ENCODE peak calls at places on chromosomes 5 and 9, in nine cellular contexts. N is cardiac fibroblast, L is colonic mucosa, I is AG09309, W is stomach, Z is kidney, F is HCT116, M is body of pancreas, A is epithelial cell of proximal tubule. Q is an unnamed sample.

GRCh38 chr5:24817966-24818365 is 173.2 kb upstream of the CDH10 start:
- DNase-seq in N (no peak), L (no peak), I (no peak), W (no peak), Z (no peak), F (no peak), M (no peak), A (no peak), Q (no peak)

GRCh38 chr9:98570663-98571440 is 137.9 kb downstream of the GABBR2 start:
- DNase-seq in N (no peak), L (no peak), I (no peak), W (no peak), Z (no peak), F (no peak), M (no peak), A (no peak), Q (no peak)

GRCh38 chr5:180315762-180316212 is 23.9 kb upstream of the MAPK9 start:
- DNase-seq in N (peak), L (peak), I (no peak), W (peak), Z (peak), F (peak), M (peak), A (no peak), Q (peak)

GRCh38 chr5:171852255-171852681 is 66.7 kb downstream of the SMIM23 start:
- DNase-seq in N (peak), L (no peak), I (no peak), W (no peak), Z (no peak), F (no peak), M (no peak), A (no peak), Q (no peak)

GRCh38 chr5:64158827-64159226 is 6.8 kb upstream of the RNF180 start:
- DNase-seq in N (no peak), L (no peak), I (peak), W (no peak), Z (no peak), F (no peak), M (no peak), A (no peak), Q (no peak)

GRCh38 chr9:132885691-132886357 is 7.1 kb downstream of the SPACA9 start:
- DNase-seq in N (no peak), L (no peak), I (no peak), W (no peak), Z (no peak), F (no peak), M (no peak), A (no peak), Q (no peak)

GRCh38 chr5:1414311-1415058 is 30.8 kb downstream of the SLC6A3 start:
- DNase-seq in N (no peak), L (no peak), I (no peak), W (no peak), Z (peak), F (no peak), M (peak), A (no peak), Q (no peak)

GRCh38 chr5:81778642-81779041 is 27.7 kb upstream of the SSBP2 start:
- DNase-seq in N (peak), L (no peak), I (no peak), W (no peak), Z (no peak), F (no peak), M (no peak), A (no peak), Q (peak)

GRCh38 chr9:138074516-138074915 is 196.9 kb downstream of the CACNA1B start:
- DNase-seq in N (no peak), L (no peak), I (no peak), W (peak), Z (peak), F (no peak), M (peak), A (no peak), Q (no peak)

GRCh38 chr9:89185980-89186379 is 7.4 kb upstream of the SHC3 start:
- DNase-seq in N (peak), L (no peak), I (no peak), W (no peak), Z (no peak), F (no peak), M (no peak), A (no peak), Q (peak)

GRCh38 chr9:88818495-88819201 is 172.6 kb upstream of the S1PR3 start:
- DNase-seq in N (peak), L (no peak), I (no peak), W (no peak), Z (no peak), F (no peak), M (no peak), A (no peak), Q (peak)

GRCh38 chr9:125361837-125362531 is 100.4 kb downstream of the GAPVD1 start:
- DNase-seq in N (peak), L (no peak), I (no peak), W (no peak), Z (no peak), F (peak), M (no peak), A (no peak), Q (peak)

GRCh38 chr9:121757286-121757595 is 105.8 kb downstream of the DAB2IP start:
- DNase-seq in N (no peak), L (no peak), I (no peak), W (no peak), Z (no peak), F (no peak), M (no peak), A (no peak), Q (no peak)

GRCh38 chr5:136388474-136388873 is 23.1 kb upstream of the TRPC7 start:
- DNase-seq in N (no peak), L (no peak), I (no peak), W (no peak), Z (no peak), F (no peak), M (no peak), A (no peak), Q (no peak)

GRCh38 chr5:139178948-139179347 is 19.2 kb downstream of the SIL1 start:
- DNase-seq in N (peak), L (no peak), I (no peak), W (peak), Z (no peak), F (no peak), M (peak), A (no peak), Q (peak)

GRCh38 chr5:24391816-24392215 is 253.0 kb downstream of the CDH10 start:
- DNase-seq in N (no peak), L (no peak), I (no peak), W (no peak), Z (no peak), F (no peak), M (no peak), A (no peak), Q (no peak)

DNA sequence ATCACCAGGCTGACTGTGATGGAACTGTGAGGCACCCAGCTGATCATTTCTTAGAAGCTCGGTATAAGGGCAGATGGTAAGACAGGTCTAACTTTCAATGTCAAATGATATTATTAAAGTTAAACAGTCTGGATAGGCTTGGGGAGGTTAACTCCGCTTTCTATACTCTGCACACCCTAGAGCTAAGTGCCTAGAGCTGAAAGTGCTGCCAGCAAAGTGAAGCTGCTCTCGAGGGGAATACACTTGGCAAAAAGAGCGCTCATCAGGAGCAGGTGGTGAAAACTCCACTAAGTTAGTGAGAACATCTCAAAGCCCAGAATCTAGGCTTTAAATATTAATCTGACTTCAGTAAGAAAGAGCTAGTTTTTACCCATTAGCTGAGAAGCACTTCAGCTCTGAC is 349.6 kb upstream of the SLC30A5 start:
- DNase-seq in N (no peak), L (no peak), I (no peak), W (no peak), Z (no peak), F (no peak), M (no peak), A (no peak), Q (no peak)
- H3K4me3 ChIP-seq in N (no peak), L (no peak), I (no peak), W (no peak), Z (no peak), F (no peak), M (no peak), A (no peak), Q (no peak)

GRCh38 chr5:160187091-160187490 is 42.2 kb upstream of the FABP6 start:
- DNase-seq in N (no peak), L (no peak), I (no peak), W (no peak), Z (no peak), F (no peak), M (no peak), A (no peak), Q (no peak)

GRCh38 chr5:160188968-160189319 is 40.4 kb upstream of the FABP6 start:
- DNase-seq in N (no peak), L (no peak), I (no peak), W (no peak), Z (no peak), F (no peak), M (no peak), A (no peak), Q (no peak)

GRCh38 chr5:160185954-160186353 is 43.4 kb upstream of the FABP6 start:
- DNase-seq in N (no peak), L (no peak), I (no peak), W (no peak), Z (no peak), F (no peak), M (no peak), A (no peak), Q (no peak)

GRCh38 chr5:160186480-160186879 is 42.8 kb upstream of the FABP6 start:
- DNase-seq in N (no peak), L (no peak), I (no peak), W (no peak), Z (no peak), F (no peak), M (no peak), A (no peak), Q (no peak)

DNA sequence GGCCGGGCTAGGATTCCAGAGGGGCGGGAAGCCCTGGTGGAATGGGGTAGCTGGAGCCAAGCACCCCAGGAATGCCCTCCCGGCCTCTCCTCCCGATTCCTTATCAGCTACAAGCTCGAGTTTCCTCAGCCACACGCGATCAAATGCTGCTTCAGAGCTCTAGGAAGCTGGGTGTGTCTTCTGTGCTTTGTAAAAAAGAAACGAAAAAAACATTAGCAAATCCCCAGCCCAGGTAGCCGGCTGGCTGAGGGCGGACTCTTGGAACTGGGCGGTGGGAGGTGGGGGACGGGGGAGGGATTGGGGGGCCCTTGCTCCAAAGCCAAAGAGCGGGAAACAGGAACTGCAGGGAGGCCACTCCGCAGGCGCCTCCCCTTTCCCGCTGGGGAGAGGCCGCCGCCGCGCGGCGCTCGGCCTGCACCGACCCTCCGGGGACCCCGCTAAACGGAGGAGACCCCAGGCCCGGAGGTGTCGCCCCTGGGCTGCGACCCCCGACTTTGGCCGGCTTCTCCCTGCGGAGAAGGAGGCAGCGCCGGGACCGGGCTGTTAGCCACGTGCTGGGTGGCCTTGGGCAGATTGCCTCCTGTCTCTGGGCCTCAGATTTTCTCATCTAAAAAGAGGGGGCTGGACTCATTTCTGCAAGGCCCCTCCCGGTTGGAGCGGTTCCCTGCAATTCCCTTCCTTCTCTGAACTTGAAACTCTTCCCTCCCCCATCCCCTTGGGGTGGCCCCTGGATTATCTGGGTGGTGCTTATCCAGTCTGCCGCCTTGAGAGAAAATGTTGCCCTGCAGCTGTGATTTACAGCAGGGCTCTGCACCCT is 40.9 kb upstream of the FABP6 start:
- DNase-seq in N (peak), L (peak), I (peak), W (peak), Z (peak), F (no peak), M (peak), A (no peak), Q (peak)
- TF ChIP-seq CTCF in N (no peak), L (no peak), I (no peak), W (no peak), Z (no peak), F (no peak), M (peak), A (no peak), Q (peak)

GRCh38 chr9:6920040-6920439 is 162.3 kb downstream of the KDM4C start:
- DNase-seq in N (peak), L (no peak), I (no peak), W (no peak), Z (no peak), F (no peak), M (no peak), A (no peak), Q (peak)

GRCh38 chr9:6923081-6923480 is 165.3 kb downstream of the KDM4C start:
- DNase-seq in N (peak), L (no peak), I (no peak), W (no peak), Z (no peak), F (no peak), M (no peak), A (no peak), Q (peak)

GRCh38 chr9:6922124-6922676 is 164.4 kb downstream of the KDM4C start:
- DNase-seq in N (no peak), L (no peak), I (no peak), W (no peak), Z (no peak), F (no peak), M (no peak), A (no peak), Q (no peak)

GRCh38 chr9:6922680-6923079 is 164.9 kb downstream of the KDM4C start:
- DNase-seq in N (no peak), L (no peak), I (no peak), W (no peak), Z (no peak), F (no peak), M (no peak), A (no peak), Q (no peak)

GRCh38 chr9:6921335-6921734 is 163.6 kb downstream of the KDM4C start:
- DNase-seq in N (no peak), L (no peak), I (no peak), W (no peak), Z (no peak), F (no peak), M (no peak), A (no peak), Q (no peak)
- H3K4me3 ChIP-seq in N (no peak), L (no peak), I (no peak), W (no peak), Z (no peak), F (no peak), M (no peak), A (no peak), Q (no peak)

DNA sequence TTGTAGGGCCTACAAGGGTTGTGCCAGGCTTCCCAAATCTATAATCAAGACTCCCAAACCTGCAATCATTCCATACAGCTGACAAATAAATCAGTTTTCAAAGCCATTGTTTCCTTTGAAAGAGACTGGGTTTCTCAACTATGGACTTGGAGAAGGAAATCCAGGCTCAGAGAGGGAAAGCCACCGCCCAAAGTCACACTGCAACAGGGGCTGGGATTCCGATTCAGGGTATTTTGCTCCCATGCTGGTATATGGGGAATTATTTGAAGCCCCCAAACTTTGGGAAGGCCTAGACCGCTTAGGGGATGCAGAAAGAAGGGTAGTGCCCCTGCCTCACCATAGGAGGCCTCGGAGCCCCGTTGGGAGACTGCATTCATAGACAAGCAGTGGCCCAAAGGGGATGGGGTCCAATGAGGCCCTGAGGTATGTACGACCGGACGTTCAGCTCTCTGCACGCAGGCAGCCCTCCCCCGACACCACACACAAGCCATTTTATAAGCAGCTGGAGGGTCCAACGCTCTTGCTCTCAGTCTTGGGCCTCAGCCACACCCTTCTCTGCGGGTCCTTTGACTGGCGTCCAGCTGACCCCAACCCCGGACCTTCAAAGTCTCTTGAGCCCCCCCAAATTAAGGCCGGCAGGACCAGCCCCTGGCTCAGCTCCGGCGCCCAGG is 712 bp downstream of the ANXA6 start:
- DNase-seq in N (no peak), L (no peak), I (no peak), W (no peak), Z (no peak), F (no peak), M (peak), A (no peak), Q (peak)
- TF ChIP-seq CTCF in N (peak), L (no peak), I (no peak), W (no peak), Z (no peak), F (no peak), M (no peak), A (no peak), Q (no peak)

DNA sequence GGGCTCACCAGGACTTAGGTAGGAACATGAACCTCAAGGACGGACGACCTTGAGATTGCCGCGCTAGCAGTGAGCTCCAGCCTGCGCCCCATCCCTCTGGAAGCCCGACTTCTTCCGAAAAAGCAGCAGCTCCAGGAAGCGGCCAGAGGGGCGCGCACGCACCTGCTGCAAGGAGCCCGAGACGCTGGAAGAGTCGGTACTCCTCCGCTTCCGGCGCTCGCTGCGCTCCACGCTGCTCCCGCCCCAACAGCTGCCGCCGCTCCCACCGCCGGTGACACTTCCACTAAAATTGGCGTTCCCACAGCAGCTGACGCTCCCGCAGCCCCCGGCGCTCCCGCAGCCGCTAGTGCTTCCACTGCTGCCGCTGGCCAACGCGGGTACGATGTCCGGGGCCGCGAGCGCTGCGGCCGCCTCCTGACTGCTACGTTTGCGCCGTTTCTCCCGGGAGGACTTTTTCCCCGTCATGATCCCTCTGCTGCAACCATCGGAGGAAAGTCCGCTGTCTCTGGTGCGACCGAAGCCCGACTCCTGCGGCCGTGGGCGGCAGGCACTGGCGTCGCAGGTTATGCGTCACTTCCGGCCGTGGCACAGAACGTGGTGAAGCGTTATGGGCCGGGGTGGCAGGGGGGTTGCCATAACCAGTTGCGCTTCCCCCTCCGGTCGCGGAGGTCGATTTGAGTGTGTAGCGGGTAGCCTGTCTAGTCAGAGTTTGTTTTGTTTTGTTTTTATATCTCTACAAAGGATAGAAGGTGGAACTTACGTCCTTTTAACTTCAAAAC is at the start of gene CAAP1:
- DNase-seq in N (peak), L (peak), I (peak), W (peak), Z (peak), F (peak), M (peak), A (peak), Q (peak)
- H3K4me3 ChIP-seq in N (peak), L (peak), I (peak), W (peak), Z (peak), F (peak), M (peak), A (peak), Q (peak)

GRCh38 chr5:60929024-60929423 is 15.8 kb downstream of the ERCC8 start:
- DNase-seq in N (peak), L (no peak), I (no peak), W (no peak), Z (no peak), F (no peak), M (no peak), A (no peak), Q (peak)
- TF ChIP-seq CTCF in N (peak), L (peak), I (no peak), W (no peak), Z (no peak), F (no peak), M (peak), A (no peak), Q (peak)

Q was measured in choroid plexus epithelial cell.